ENCODE peak calls at places on chromosome 15, in four cellular contexts. One of them, this sample, is unnamed. For H3K36me3, the result is how much of the 10 kb centered on the place peaks cover.

GRCh38 chr15:74460298-74460697 is 662 bp downstream of the UBL7 start:
- DNase-seq in adrenal gland: no peak
- DNase-seq in GM23248: no peak
- DNase-seq in colonic mucosa: no peak
- DNase-seq in this sample: no peak

GRCh38 chr15:66498501-66499386 is 1.2 kb upstream of the SNAPC5 start:
- DNase-seq in adrenal gland: no peak
- DNase-seq in GM23248: peak
- DNase-seq in colonic mucosa: no peak
- DNase-seq in this sample: peak

GRCh38 chr15:68314563-68314962 is 37.0 kb downstream of the FEM1B start:
- DNase-seq in adrenal gland: peak
- DNase-seq in GM23248: no peak
- DNase-seq in colonic mucosa: no peak
- DNase-seq in this sample: peak

GRCh38 chr15:69125236-69125635 is 35.2 kb upstream of the GLCE start:
- DNase-seq in adrenal gland: no peak
- DNase-seq in GM23248: no peak
- DNase-seq in colonic mucosa: no peak
- DNase-seq in this sample: no peak

GRCh38 chr15:85142324-85142723 is 160.7 kb downstream of the PDE8A start:
- DNase-seq in adrenal gland: no peak
- DNase-seq in GM23248: peak
- DNase-seq in colonic mucosa: no peak
- DNase-seq in this sample: no peak

GRCh38 chr15:26222781-26223180 is 359.7 kb upstream of the ATP10A start:
- DNase-seq in adrenal gland: no peak
- DNase-seq in GM23248: no peak
- DNase-seq in colonic mucosa: no peak
- DNase-seq in this sample: no peak

GRCh38 chr15:36856339-36856973 is 243.9 kb downstream of the MEIS2 start:
- DNase-seq in adrenal gland: no peak
- DNase-seq in GM23248: no peak
- DNase-seq in colonic mucosa: no peak
- DNase-seq in this sample: no peak

GRCh38 chr15:69475769-69476358 is 23.2 kb downstream of the RPLP1 start:
- DNase-seq in adrenal gland: peak
- DNase-seq in GM23248: peak
- DNase-seq in colonic mucosa: peak
- DNase-seq in this sample: peak

GRCh38 chr15:31378363-31378903 is 51.8 kb downstream of the KLF13 start:
- DNase-seq in adrenal gland: no peak
- DNase-seq in GM23248: no peak
- DNase-seq in colonic mucosa: no peak
- DNase-seq in this sample: no peak

GRCh38 chr15:23069496-23070166 is 30.3 kb upstream of the TUBGCP5 start:
- DNase-seq in adrenal gland: no peak
- DNase-seq in GM23248: peak
- DNase-seq in colonic mucosa: no peak
- DNase-seq in this sample: peak

GRCh38 chr15:61422773-61423172 is 193.7 kb upstream of the RORA start:
- DNase-seq in adrenal gland: no peak
- DNase-seq in GM23248: no peak
- DNase-seq in colonic mucosa: no peak
- DNase-seq in this sample: no peak

GRCh38 chr15:25437751-25438600 is 848 bp downstream of the UBE3A start:
- DNase-seq in adrenal gland: peak
- DNase-seq in GM23248: peak
- DNase-seq in colonic mucosa: peak
- DNase-seq in this sample: peak

GRCh38 chr15:58987501-58988010 is at the start of gene RNF111:
- DNase-seq in adrenal gland: peak
- DNase-seq in GM23248: peak
- DNase-seq in colonic mucosa: peak
- DNase-seq in this sample: peak

GRCh38 chr15:62895139-62895866 is 147.2 kb upstream of the TPM1 start:
- DNase-seq in adrenal gland: no peak
- DNase-seq in GM23248: peak
- DNase-seq in colonic mucosa: no peak
- DNase-seq in this sample: no peak

GRCh38 chr15:80480171-80480811 is 76.1 kb downstream of the ARNT2 start:
- DNase-seq in adrenal gland: peak
- DNase-seq in GM23248: peak
- DNase-seq in colonic mucosa: no peak
- DNase-seq in this sample: peak

GRCh38 chr15:31266712-31267111 is 59.9 kb upstream of the KLF13 start:
- DNase-seq in adrenal gland: peak
- DNase-seq in GM23248: no peak
- DNase-seq in colonic mucosa: peak
- DNase-seq in this sample: peak

GRCh38 chr15:42363487-42363886 is 4.2 kb downstream of the CAPN3 start:
- DNase-seq in adrenal gland: no peak
- DNase-seq in GM23248: no peak
- DNase-seq in colonic mucosa: no peak
- DNase-seq in this sample: no peak

GRCh38 chr15:59281699-59282098 is 75.1 kb downstream of the LDHAL6B start:
- DNase-seq in adrenal gland: no peak
- DNase-seq in GM23248: no peak
- DNase-seq in colonic mucosa: no peak
- DNase-seq in this sample: no peak

GRCh38 chr15:87579537-87579936 is 677.0 kb downstream of the NTRK3 start:
- DNase-seq in adrenal gland: no peak
- DNase-seq in GM23248: no peak
- DNase-seq in colonic mucosa: no peak
- DNase-seq in this sample: no peak

GRCh38 chr15:61556037-61556648 is 327.0 kb upstream of the RORA start:
- DNase-seq in adrenal gland: no peak
- DNase-seq in GM23248: peak
- DNase-seq in colonic mucosa: no peak
- DNase-seq in this sample: no peak

GRCh38 chr15:59052915-59053407 is 52.0 kb upstream of the CCNB2 start:
- DNase-seq in adrenal gland: no peak
- DNase-seq in GM23248: peak
- DNase-seq in colonic mucosa: no peak
- DNase-seq in this sample: no peak

GRCh38 chr15:95290376-95290973 is 1040.0 kb upstream of the NR2F2 start:
- DNase-seq in adrenal gland: no peak
- DNase-seq in GM23248: no peak
- DNase-seq in colonic mucosa: no peak
- DNase-seq in this sample: no peak

GRCh38 chr15:88985547-88986393 is 72.6 kb upstream of the MFGE8 start:
- DNase-seq in adrenal gland: no peak
- DNase-seq in GM23248: no peak
- DNase-seq in colonic mucosa: no peak
- DNase-seq in this sample: no peak

DNA sequence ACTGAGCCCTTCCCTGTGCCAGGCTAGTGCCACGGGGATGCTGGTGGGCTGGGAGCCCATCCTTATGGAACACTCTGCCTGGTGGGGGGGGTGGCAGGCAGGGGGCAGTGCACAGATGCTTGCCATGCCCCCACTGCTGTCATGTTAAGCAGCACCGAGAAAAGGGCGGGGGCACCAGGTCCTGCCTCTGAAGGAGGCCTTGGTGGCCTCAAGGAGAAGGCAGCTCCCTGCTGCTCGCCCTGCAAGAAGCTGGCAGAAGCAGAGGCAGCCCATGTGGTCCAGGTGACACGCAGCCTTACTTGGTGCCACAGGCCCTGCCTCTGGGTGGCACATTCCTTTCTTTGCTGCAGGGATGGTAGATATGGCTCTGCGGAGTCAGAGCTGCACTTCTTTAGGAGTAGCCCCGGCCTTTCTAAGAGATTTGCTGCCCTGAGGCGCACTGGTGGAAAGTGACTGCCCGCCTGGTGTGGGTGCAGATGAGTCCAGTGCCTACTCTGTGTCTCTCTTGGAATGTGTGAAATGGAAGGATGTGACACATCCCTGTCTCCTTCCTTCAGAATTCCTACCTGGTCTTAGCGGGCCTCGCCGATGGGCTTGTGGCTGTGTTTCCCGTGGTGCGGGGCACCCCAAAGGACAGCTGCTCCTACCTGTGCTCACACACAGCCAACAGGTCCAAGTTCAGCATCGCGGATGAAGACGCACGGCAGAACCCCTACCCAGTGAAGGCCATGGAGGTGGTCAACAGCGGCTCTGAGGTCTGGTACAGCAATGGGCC is 145.8 kb downstream of the LRRK1 start:
- DNase-seq in adrenal gland: no peak
- DNase-seq in GM23248: no peak
- DNase-seq in colonic mucosa: no peak
- DNase-seq in this sample: no peak
- H3K36me3 ChIP-seq in adrenal gland: under half
- H3K36me3 ChIP-seq in GM23248: under half
- H3K36me3 ChIP-seq in colonic mucosa: under half
- H3K36me3 ChIP-seq in this sample: under half

GRCh38 chr15:90918034-90918788 is 14.1 kb downstream of the HDDC3 start:
- DNase-seq in adrenal gland: no peak
- DNase-seq in GM23248: no peak
- DNase-seq in colonic mucosa: no peak
- DNase-seq in this sample: no peak

GRCh38 chr15:90924375-90924774 is 8.0 kb downstream of the HDDC3 start:
- DNase-seq in adrenal gland: no peak
- DNase-seq in GM23248: no peak
- DNase-seq in colonic mucosa: no peak
- DNase-seq in this sample: no peak

GRCh38 chr15:90917569-90917968 is 14.5 kb downstream of the MAN2A2 start:
- DNase-seq in adrenal gland: no peak
- DNase-seq in GM23248: no peak
- DNase-seq in colonic mucosa: no peak
- DNase-seq in this sample: no peak

GRCh38 chr15:90918835-90919234 is 13.5 kb downstream of the HDDC3 start:
- DNase-seq in adrenal gland: no peak
- DNase-seq in GM23248: no peak
- DNase-seq in colonic mucosa: no peak
- DNase-seq in this sample: peak

GRCh38 chr15:90921887-90922286 is 10.5 kb downstream of the HDDC3 start:
- DNase-seq in adrenal gland: no peak
- DNase-seq in GM23248: no peak
- DNase-seq in colonic mucosa: no peak
- DNase-seq in this sample: no peak
- H3K36me3 ChIP-seq in adrenal gland: under half
- H3K36me3 ChIP-seq in GM23248: under half
- H3K36me3 ChIP-seq in colonic mucosa: under half
- H3K36me3 ChIP-seq in this sample: under half

DNA sequence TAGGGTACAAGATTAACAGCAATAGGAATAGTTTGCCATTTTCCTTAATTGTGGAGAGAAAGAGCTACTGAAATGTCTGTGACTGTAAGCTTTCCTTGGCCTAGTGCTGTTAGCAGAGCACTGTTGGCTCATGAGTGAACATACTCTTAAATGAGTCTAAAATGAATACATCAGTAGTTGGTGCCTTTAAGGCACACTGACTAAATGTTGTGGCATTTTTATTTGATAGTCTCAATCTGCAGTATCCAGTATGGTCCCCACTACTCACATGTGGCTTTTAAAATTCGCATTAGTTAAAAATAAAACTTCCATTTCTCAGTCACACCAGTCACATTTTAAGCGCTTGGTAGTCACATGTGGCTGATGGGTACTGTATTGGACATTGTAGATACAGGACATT is 28.2 kb downstream of the CHD2 start:
- DNase-seq in adrenal gland: no peak
- DNase-seq in GM23248: peak
- DNase-seq in colonic mucosa: no peak
- DNase-seq in this sample: no peak
- H3K36me3 ChIP-seq in adrenal gland: half or more
- H3K36me3 ChIP-seq in GM23248: half or more
- H3K36me3 ChIP-seq in colonic mucosa: under half
- H3K36me3 ChIP-seq in this sample: under half

GRCh38 chr15:64693134-64693533 is 82.3 kb downstream of the RBPMS2 start:
- DNase-seq in adrenal gland: peak
- DNase-seq in GM23248: peak
- DNase-seq in colonic mucosa: no peak
- DNase-seq in this sample: peak

GRCh38 chr15:64695571-64695992 is 79.8 kb downstream of the RBPMS2 start:
- DNase-seq in adrenal gland: no peak
- DNase-seq in GM23248: no peak
- DNase-seq in colonic mucosa: peak
- DNase-seq in this sample: no peak

GRCh38 chr15:64697911-64698369 is 77.4 kb downstream of the RBPMS2 start:
- DNase-seq in adrenal gland: no peak
- DNase-seq in GM23248: peak
- DNase-seq in colonic mucosa: no peak
- DNase-seq in this sample: no peak

GRCh38 chr15:64692166-64692565 is 83.2 kb downstream of the RBPMS2 start:
- DNase-seq in adrenal gland: no peak
- DNase-seq in GM23248: no peak
- DNase-seq in colonic mucosa: no peak
- DNase-seq in this sample: no peak

GRCh38 chr15:64694816-64695215 is 80.6 kb downstream of the RBPMS2 start:
- DNase-seq in adrenal gland: no peak
- DNase-seq in GM23248: no peak
- DNase-seq in colonic mucosa: no peak
- DNase-seq in this sample: no peak
- H3K36me3 ChIP-seq in adrenal gland: under half
- H3K36me3 ChIP-seq in GM23248: under half
- H3K36me3 ChIP-seq in colonic mucosa: under half
- H3K36me3 ChIP-seq in this sample: under half

GRCh38 chr15:57278439-57278838 is 97.9 kb upstream of the CGNL1 start:
- DNase-seq in adrenal gland: no peak
- DNase-seq in GM23248: no peak
- DNase-seq in colonic mucosa: no peak
- DNase-seq in this sample: no peak
- H3K36me3 ChIP-seq in adrenal gland: under half
- H3K36me3 ChIP-seq in GM23248: under half
- H3K36me3 ChIP-seq in colonic mucosa: under half
- H3K36me3 ChIP-seq in this sample: under half

GRCh38 chr15:52238149-52238548 is 47.0 kb upstream of the GNB5 start:
- DNase-seq in adrenal gland: no peak
- DNase-seq in GM23248: no peak
- DNase-seq in colonic mucosa: no peak
- DNase-seq in this sample: no peak

GRCh38 chr15:52236015-52236414 is 44.8 kb upstream of the GNB5 start:
- DNase-seq in adrenal gland: no peak
- DNase-seq in GM23248: no peak
- DNase-seq in colonic mucosa: no peak
- DNase-seq in this sample: no peak

GRCh38 chr15:52240166-52240565 is 49.0 kb upstream of the GNB5 start:
- DNase-seq in adrenal gland: no peak
- DNase-seq in GM23248: no peak
- DNase-seq in colonic mucosa: no peak
- DNase-seq in this sample: no peak

GRCh38 chr15:52243697-52244555 is 51.7 kb downstream of the MYO5C start:
- DNase-seq in adrenal gland: no peak
- DNase-seq in GM23248: no peak
- DNase-seq in colonic mucosa: no peak
- DNase-seq in this sample: no peak

DNA sequence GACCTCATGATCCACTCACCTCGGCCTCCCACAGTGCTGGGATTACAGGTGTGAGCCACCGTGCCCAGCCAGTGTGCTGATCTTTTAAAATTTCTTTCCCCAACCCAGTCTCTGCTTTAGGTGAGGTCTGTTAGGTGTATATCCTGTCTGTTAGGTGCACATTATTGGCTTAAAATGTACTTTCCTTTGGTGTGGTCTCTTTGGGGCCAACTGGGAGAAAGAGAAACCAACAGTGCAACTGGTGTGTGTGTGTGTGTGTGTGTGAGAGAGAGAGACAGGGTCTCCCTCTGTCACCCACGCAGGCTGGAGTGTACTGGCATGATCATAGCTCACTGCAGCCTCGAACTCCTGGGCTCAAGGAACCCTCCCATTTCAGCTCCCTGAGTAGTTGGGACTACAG is 50.3 kb upstream of the GNB5 start:
- DNase-seq in adrenal gland: no peak
- DNase-seq in GM23248: no peak
- DNase-seq in colonic mucosa: no peak
- DNase-seq in this sample: no peak
- H3K36me3 ChIP-seq in adrenal gland: under half
- H3K36me3 ChIP-seq in GM23248: under half
- H3K36me3 ChIP-seq in colonic mucosa: under half
- H3K36me3 ChIP-seq in this sample: under half

This sample was measured in testis.